ENCODE peak calls at places on chromosomes 16 and 17, in ten cellular contexts. One of them, this sample, is unnamed.

GRCh38 chr17:8041980-8042379 is 3.1 kb downstream of the ALOX15B start:
- DNase-seq in activated naive CD4-positive, alpha-beta T cell: no peak
- DNase-seq in pancreas: no peak
- DNase-seq in stimulated activated CD4-positive, alpha-beta T cell treated with anti-CD3 and anti-CD28 coated beads, Interleukin-4, amount 100 ng/mL, for 4 hours: no peak
- DNase-seq in Karpas-422: peak; percentile 63
- DNase-seq in head of caudate nucleus: no peak
- DNase-seq in cardiac fibroblast: no peak
- DNase-seq in upper lobe of right lung: no peak
- DNase-seq in activated CD4-positive, alpha-beta T cell treated with anti-CD3 and anti-CD28 coated beads for 1 hour: no peak
- DNase-seq in hypothalamus: no peak
- DNase-seq in this sample: no peak

GRCh38 chr17:8628172-8628571 is 2.4 kb downstream of the MYH10 start:
- DNase-seq in activated naive CD4-positive, alpha-beta T cell: no peak
- DNase-seq in pancreas: no peak
- DNase-seq in stimulated activated CD4-positive, alpha-beta T cell treated with anti-CD3 and anti-CD28 coated beads, Interleukin-4, amount 100 ng/mL, for 4 hours: no peak
- DNase-seq in Karpas-422: no peak
- DNase-seq in head of caudate nucleus: no peak
- DNase-seq in cardiac fibroblast: no peak
- DNase-seq in upper lobe of right lung: no peak
- DNase-seq in activated CD4-positive, alpha-beta T cell treated with anti-CD3 and anti-CD28 coated beads for 1 hour: no peak
- DNase-seq in hypothalamus: no peak
- DNase-seq in this sample: no peak

GRCh38 chr16:14028207-14028606 is 42.9 kb upstream of the MRTFB start:
- DNase-seq in activated naive CD4-positive, alpha-beta T cell: no peak
- DNase-seq in pancreas: no peak
- DNase-seq in stimulated activated CD4-positive, alpha-beta T cell treated with anti-CD3 and anti-CD28 coated beads, Interleukin-4, amount 100 ng/mL, for 4 hours: no peak
- DNase-seq in Karpas-422: no peak
- DNase-seq in head of caudate nucleus: no peak
- DNase-seq in cardiac fibroblast: no peak
- DNase-seq in upper lobe of right lung: no peak
- DNase-seq in activated CD4-positive, alpha-beta T cell treated with anti-CD3 and anti-CD28 coated beads for 1 hour: no peak
- DNase-seq in hypothalamus: no peak
- DNase-seq in this sample: no peak

GRCh38 chr16:69338557-69339288 is 641 bp downstream of the COG8 start:
- DNase-seq in activated naive CD4-positive, alpha-beta T cell: no peak
- DNase-seq in pancreas: peak; percentile 17
- DNase-seq in stimulated activated CD4-positive, alpha-beta T cell treated with anti-CD3 and anti-CD28 coated beads, Interleukin-4, amount 100 ng/mL, for 4 hours: no peak
- DNase-seq in Karpas-422: no peak
- DNase-seq in head of caudate nucleus: no peak
- DNase-seq in cardiac fibroblast: no peak
- DNase-seq in upper lobe of right lung: no peak
- DNase-seq in activated CD4-positive, alpha-beta T cell treated with anti-CD3 and anti-CD28 coated beads for 1 hour: no peak
- DNase-seq in hypothalamus: no peak
- DNase-seq in this sample: peak; percentile 49

GRCh38 chr17:48010193-48010592 is 27.4 kb downstream of the COPZ2 start:
- DNase-seq in activated naive CD4-positive, alpha-beta T cell: no peak
- DNase-seq in pancreas: no peak
- DNase-seq in stimulated activated CD4-positive, alpha-beta T cell treated with anti-CD3 and anti-CD28 coated beads, Interleukin-4, amount 100 ng/mL, for 4 hours: no peak
- DNase-seq in Karpas-422: no peak
- DNase-seq in head of caudate nucleus: no peak
- DNase-seq in cardiac fibroblast: no peak
- DNase-seq in upper lobe of right lung: no peak
- DNase-seq in activated CD4-positive, alpha-beta T cell treated with anti-CD3 and anti-CD28 coated beads for 1 hour: no peak
- DNase-seq in hypothalamus: no peak
- DNase-seq in this sample: no peak

GRCh38 chr16:28063047-28063521 is 430 bp downstream of the GSG1L start:
- DNase-seq in activated naive CD4-positive, alpha-beta T cell: no peak
- DNase-seq in pancreas: no peak
- DNase-seq in stimulated activated CD4-positive, alpha-beta T cell treated with anti-CD3 and anti-CD28 coated beads, Interleukin-4, amount 100 ng/mL, for 4 hours: no peak
- DNase-seq in Karpas-422: no peak
- DNase-seq in head of caudate nucleus: no peak
- DNase-seq in cardiac fibroblast: no peak
- DNase-seq in upper lobe of right lung: no peak
- DNase-seq in activated CD4-positive, alpha-beta T cell treated with anti-CD3 and anti-CD28 coated beads for 1 hour: no peak
- DNase-seq in hypothalamus: no peak
- DNase-seq in this sample: peak; percentile 72

GRCh38 chr17:51238253-51238887 is 21.5 kb downstream of the MBTD1 start:
- DNase-seq in activated naive CD4-positive, alpha-beta T cell: no peak
- DNase-seq in pancreas: no peak
- DNase-seq in stimulated activated CD4-positive, alpha-beta T cell treated with anti-CD3 and anti-CD28 coated beads, Interleukin-4, amount 100 ng/mL, for 4 hours: no peak
- DNase-seq in Karpas-422: no peak
- DNase-seq in head of caudate nucleus: no peak
- DNase-seq in cardiac fibroblast: no peak
- DNase-seq in upper lobe of right lung: no peak
- DNase-seq in activated CD4-positive, alpha-beta T cell treated with anti-CD3 and anti-CD28 coated beads for 1 hour: no peak
- DNase-seq in hypothalamus: no peak
- DNase-seq in this sample: no peak

GRCh38 chr16:86381491-86381890 is 128.8 kb upstream of the FOXF1 start:
- DNase-seq in activated naive CD4-positive, alpha-beta T cell: no peak
- DNase-seq in pancreas: no peak
- DNase-seq in stimulated activated CD4-positive, alpha-beta T cell treated with anti-CD3 and anti-CD28 coated beads, Interleukin-4, amount 100 ng/mL, for 4 hours: no peak
- DNase-seq in Karpas-422: no peak
- DNase-seq in head of caudate nucleus: no peak
- DNase-seq in cardiac fibroblast: no peak
- DNase-seq in upper lobe of right lung: no peak
- DNase-seq in activated CD4-positive, alpha-beta T cell treated with anti-CD3 and anti-CD28 coated beads for 1 hour: no peak
- DNase-seq in hypothalamus: no peak
- DNase-seq in this sample: no peak

GRCh38 chr17:56819431-56820145 is 14.1 kb downstream of the C17orf67 start:
- DNase-seq in activated naive CD4-positive, alpha-beta T cell: peak; percentile 35
- DNase-seq in pancreas: peak; percentile 62
- DNase-seq in stimulated activated CD4-positive, alpha-beta T cell treated with anti-CD3 and anti-CD28 coated beads, Interleukin-4, amount 100 ng/mL, for 4 hours: peak; percentile 53
- DNase-seq in Karpas-422: peak; percentile 90
- DNase-seq in head of caudate nucleus: peak; percentile 40
- DNase-seq in cardiac fibroblast: peak; percentile 78
- DNase-seq in upper lobe of right lung: no peak
- DNase-seq in activated CD4-positive, alpha-beta T cell treated with anti-CD3 and anti-CD28 coated beads for 1 hour: peak; percentile 48
- DNase-seq in hypothalamus: peak; percentile 18
- DNase-seq in this sample: no peak

GRCh38 chr17:59696682-59697277 is 10.4 kb downstream of the PTRH2 start:
- DNase-seq in activated naive CD4-positive, alpha-beta T cell: no peak
- DNase-seq in pancreas: no peak
- DNase-seq in stimulated activated CD4-positive, alpha-beta T cell treated with anti-CD3 and anti-CD28 coated beads, Interleukin-4, amount 100 ng/mL, for 4 hours: no peak
- DNase-seq in Karpas-422: no peak
- DNase-seq in head of caudate nucleus: no peak
- DNase-seq in cardiac fibroblast: no peak
- DNase-seq in upper lobe of right lung: no peak
- DNase-seq in activated CD4-positive, alpha-beta T cell treated with anti-CD3 and anti-CD28 coated beads for 1 hour: no peak
- DNase-seq in hypothalamus: no peak
- DNase-seq in this sample: no peak

GRCh38 chr17:4195306-4195705 is 52.3 kb downstream of the CYB5D2 start:
- DNase-seq in activated naive CD4-positive, alpha-beta T cell: no peak
- DNase-seq in pancreas: no peak
- DNase-seq in stimulated activated CD4-positive, alpha-beta T cell treated with anti-CD3 and anti-CD28 coated beads, Interleukin-4, amount 100 ng/mL, for 4 hours: no peak
- DNase-seq in Karpas-422: no peak
- DNase-seq in head of caudate nucleus: no peak
- DNase-seq in cardiac fibroblast: peak; percentile 45
- DNase-seq in upper lobe of right lung: no peak
- DNase-seq in activated CD4-positive, alpha-beta T cell treated with anti-CD3 and anti-CD28 coated beads for 1 hour: no peak
- DNase-seq in hypothalamus: no peak
- DNase-seq in this sample: no peak

This sample was measured in posterior vena cava.